ENCODE peak calls at places on chromosomes 3 and 15, in five cellular contexts. U is HepG2, F is K562, S is SK-N-SH, D is GM12878. N is an unnamed sample.

GRCh38 chr3:41683666-41684350 is 278.1 kb downstream of the ULK4 start:
- DNase-seq in U (peak; percentile 72), F (no peak), S (no peak), D (no peak), N (no peak)

GRCh38 chr3:194905696-194906095 is 220.0 kb downstream of the FAM43A start:
- DNase-seq in U (no peak), F (no peak), S (no peak), D (no peak), N (no peak)

GRCh38 chr3:141057436-141057835 is 6.3 kb downstream of the SPSB4 start:
- DNase-seq in U (no peak), F (no peak), S (no peak), D (no peak), N (no peak)

GRCh38 chr3:72887723-72888545 is at the start of gene GXYLT2:
- DNase-seq in U (peak; percentile 48), F (peak; percentile 63), S (peak; percentile 89), D (no peak), N (no peak)

GRCh38 chr3:67361770-67362169 is 292.6 kb downstream of the SUCLG2 start:
- DNase-seq in U (no peak), F (no peak), S (no peak), D (no peak), N (no peak)

GRCh38 chr3:37546876-37547275 is 314.8 kb upstream of the CTDSPL start:
- DNase-seq in U (peak; percentile 7), F (peak; percentile 34), S (peak; percentile 60), D (no peak), N (no peak)

GRCh38 chr3:190382082-190382481 is 5.9 kb upstream of the CLDN16 start:
- DNase-seq in U (no peak), F (no peak), S (no peak), D (no peak), N (no peak)

GRCh38 chr15:51386029-51386428 is 44.6 kb downstream of the GLDN start:
- DNase-seq in U (no peak), F (no peak), S (no peak), D (no peak), N (no peak)

GRCh38 chr15:41286665-41287333 is 45.6 kb downstream of the OIP5 start:
- DNase-seq in U (no peak), F (no peak), S (no peak), D (no peak), N (peak; percentile 65)

GRCh38 chr3:125281411-125281810 is 68.9 kb upstream of the SLC12A8 start:
- DNase-seq in U (no peak), F (no peak), S (no peak), D (no peak), N (no peak)

GRCh38 chr3:24299801-24300626 is 194.6 kb downstream of the THRB start:
- DNase-seq in U (no peak), F (no peak), S (no peak), D (no peak), N (no peak)

GRCh38 chr3:65641041-65641440 is 397.7 kb downstream of the MAGI1 start:
- DNase-seq in U (no peak), F (no peak), S (no peak), D (no peak), N (no peak)

GRCh38 chr15:49815937-49816336 is 195.1 kb downstream of the DTWD1 start:
- DNase-seq in U (no peak), F (no peak), S (no peak), D (peak; percentile 1), N (no peak)

GRCh38 chr3:134020135-134020680 is 9.5 kb downstream of the SLCO2A1 start:
- DNase-seq in U (no peak), F (no peak), S (no peak), D (no peak), N (no peak)

DNA sequence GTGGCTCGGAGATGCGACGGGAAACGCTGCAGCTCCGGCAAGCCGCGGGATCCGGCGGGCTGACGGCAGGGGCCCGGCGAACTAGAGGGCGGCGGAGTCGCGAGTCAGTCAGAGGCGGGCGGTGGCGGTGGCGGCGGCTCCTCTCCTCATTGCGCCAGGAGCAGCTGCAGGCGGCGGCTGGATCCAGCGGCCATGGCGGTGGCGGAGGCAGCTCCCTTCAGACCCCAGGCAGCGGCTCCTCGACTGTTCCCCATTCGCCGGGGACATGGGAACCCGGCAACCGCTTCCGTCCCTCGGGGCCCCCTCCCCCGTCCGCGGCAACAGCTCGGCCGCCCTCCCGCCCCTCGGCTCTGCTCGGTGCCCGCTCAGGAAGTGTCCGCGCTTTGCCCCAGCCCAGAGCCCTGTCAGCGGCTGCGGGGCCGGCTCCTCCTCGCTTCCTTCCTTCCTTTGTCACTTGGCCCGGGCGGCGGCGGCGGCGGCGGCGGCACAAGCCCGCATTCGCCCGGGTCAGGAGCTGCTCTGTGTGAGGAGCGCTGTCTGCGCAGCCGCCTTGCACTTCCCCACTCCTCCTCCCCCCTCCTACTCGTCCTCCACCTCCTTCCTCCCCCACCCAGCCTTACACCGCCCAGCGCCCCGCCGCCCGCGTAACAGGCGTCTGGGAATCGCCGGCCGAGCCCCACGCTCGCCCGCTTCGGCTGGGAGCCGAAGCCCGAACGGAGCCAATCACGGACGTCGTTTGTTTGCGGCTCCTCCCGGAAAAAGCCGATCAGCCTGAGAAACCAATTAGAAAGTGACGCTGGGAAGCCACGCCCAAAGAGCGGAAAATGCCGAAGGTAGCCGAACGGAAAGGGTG is at the start of gene GSK3B:
- DNase-seq in U (peak; percentile 48), F (peak; percentile 75), S (peak; percentile 90), D (no peak), N (peak; percentile 88)
- TF ChIP-seq REST in U (peak; percentile 11), F (no peak), S (peak; percentile 3), D (no peak), N (peak; percentile 60)

GRCh38 chr3:45387636-45388348 is 584 bp upstream of the LARS2 start:
- DNase-seq in U (no peak), F (no peak), S (no peak), D (no peak), N (no peak)
- H3K4me3 ChIP-seq in U (peak overlapping the region; percentile 94), F (peak overlapping the region; percentile 71), S (peak overlapping the region; percentile 99), D (peak overlapping the region; percentile 98), N (peak overlapping the region; percentile 78)

DNA sequence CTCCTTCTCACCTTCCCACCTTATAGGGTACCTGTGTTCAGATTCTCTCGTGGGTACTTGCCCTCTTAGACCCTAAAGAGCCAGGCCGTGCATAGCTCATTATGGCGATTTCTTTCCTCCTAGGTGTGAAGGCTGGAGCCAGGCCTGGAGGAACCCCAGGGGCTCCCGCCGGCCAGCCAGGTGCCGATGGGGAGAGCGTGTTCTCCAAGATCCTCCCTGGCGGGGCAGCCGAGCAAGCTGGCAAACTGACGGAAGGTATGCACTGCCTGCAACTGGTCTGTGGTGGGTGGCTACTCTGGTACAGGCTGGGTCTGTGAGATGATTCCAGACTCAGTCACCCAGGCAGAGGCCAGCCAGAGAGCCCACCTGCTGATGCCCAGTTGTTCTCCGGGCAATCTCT is 9.9 kb upstream of the APEH start:
- DNase-seq in U (no peak), F (no peak), S (no peak), D (no peak), N (no peak)
- TF ChIP-seq GABPA in U (no peak), F (no peak), S (no peak), D (no peak), N (no peak)

GRCh38 chr3:111936191-111936841 is 42.5 kb upstream of the ABHD10 start:
- DNase-seq in U (no peak), F (no peak), S (no peak), D (no peak), N (no peak)
- TF ChIP-seq REST in U (no peak), F (no peak), S (no peak), D (no peak), N (no peak)

GRCh38 chr3:32002536-32003368 is 21.2 kb downstream of the ZNF860 start:
- DNase-seq in U (no peak), F (no peak), S (no peak), D (no peak), N (peak; percentile 17)
- H3K4me3 ChIP-seq in U (no peak overlapping the region), F (no peak overlapping the region), S (no peak overlapping the region), D (no peak overlapping the region), N (no peak overlapping the region)

DNA sequence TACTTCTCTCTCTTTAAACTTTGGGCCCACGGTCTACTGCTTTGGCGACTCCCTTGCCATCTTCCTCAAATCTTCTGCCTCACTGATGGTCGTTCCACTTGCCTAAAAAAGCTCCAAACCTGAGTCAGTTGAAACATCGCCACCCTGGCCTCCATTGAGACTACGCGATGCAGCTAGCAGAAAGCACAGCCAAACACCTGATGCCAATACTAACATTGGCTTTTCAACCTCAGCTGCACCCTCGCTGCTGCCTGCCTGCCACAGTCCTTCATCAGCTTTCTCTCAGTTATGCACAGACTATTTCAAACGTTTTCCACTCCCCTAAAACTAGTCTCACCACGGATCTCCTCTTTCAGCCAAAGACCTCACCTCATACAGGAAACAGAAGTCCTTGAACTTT is 214.2 kb upstream of the TMCO5A start:
- DNase-seq in U (no peak), F (no peak), S (no peak), D (no peak), N (no peak)
- TF ChIP-seq GABPA in U (no peak), F (no peak), S (no peak), D (no peak), N (no peak)

DNA sequence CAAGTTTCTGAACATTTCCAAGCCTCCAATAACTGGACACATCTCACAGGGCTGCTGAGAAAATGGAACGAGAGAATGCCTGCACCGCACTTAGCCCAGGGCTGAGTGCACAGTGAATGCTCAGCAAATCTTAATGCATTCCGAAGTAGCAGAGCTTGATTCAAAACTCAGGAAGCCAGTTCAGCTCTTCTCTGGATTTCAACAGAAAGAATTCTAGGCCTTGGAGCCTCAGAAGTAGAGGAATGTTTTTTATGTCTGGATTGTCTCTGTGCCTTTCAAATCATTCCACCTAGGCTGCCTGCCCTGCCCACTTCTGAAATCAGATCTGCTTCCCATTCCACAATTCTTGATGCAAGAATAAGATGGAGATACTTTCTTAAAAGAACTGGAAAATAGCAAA is 9.6 kb upstream of the FOXP1 start:
- DNase-seq in U (no peak), F (no peak), S (no peak), D (no peak), N (no peak)
- TF ChIP-seq REST in U (no peak), F (no peak), S (no peak), D (no peak), N (no peak)